ENCODE peak calls at places on chromosomes 6 and 20, in six cellular contexts. R is ELF-1; I is mesothelial cell of epicardium; H is stimulated activated CD4-positive, alpha-beta T cell treated with anti-CD3 and anti-CD28 coated beads, Interleukin-4, amount 100 ng/mL, for 1 hour; K is endothelial cell; G is right lobe of liver. C is an unnamed sample.

GRCh38 chr6:146135167-146135566 is 106.3 kb downstream of the GRM1 start:
- DNase-seq in R (peak), I (no peak), H (no peak), K (no peak), G (no peak), C (no peak)

GRCh38 chr6:148389086-148389485 is 46.4 kb downstream of the SASH1 start:
- DNase-seq in R (no peak), I (no peak), H (no peak), K (no peak), G (no peak), C (peak)

GRCh38 chr6:149380523-149380922 is 19.5 kb upstream of the SUMO4 start:
- DNase-seq in R (no peak), I (no peak), H (no peak), K (no peak), G (no peak), C (no peak)

GRCh38 chr6:44304282-44305199 is 8.6 kb downstream of the AARS2 start:
- DNase-seq in R (peak), I (no peak), H (peak), K (peak), G (no peak), C (peak)

GRCh38 chr6:3046295-3046694 is 22.0 kb upstream of the RIPK1 start:
- DNase-seq in R (no peak), I (no peak), H (no peak), K (no peak), G (no peak), C (no peak)

GRCh38 chr20:42734660-42735368 is 454.9 kb downstream of the PTPRT start:
- DNase-seq in R (no peak), I (no peak), H (no peak), K (no peak), G (no peak), C (no peak)

GRCh38 chr6:128124713-128125112 is 223.9 kb upstream of the THEMIS start:
- DNase-seq in R (no peak), I (no peak), H (no peak), K (no peak), G (no peak), C (no peak)

GRCh38 chr6:105993769-105994521 is 92.2 kb upstream of the PRDM1 start:
- DNase-seq in R (peak), I (peak), H (peak), K (no peak), G (peak), C (no peak)

GRCh38 chr6:170438402-170438753 is 114.7 kb downstream of the PSMB1 start:
- DNase-seq in R (peak), I (peak), H (peak), K (peak), G (no peak), C (peak)

GRCh38 chr6:34465551-34466241 is at the start of gene PACSIN1:
- DNase-seq in R (peak), I (peak), H (peak), K (peak), G (no peak), C (peak)

GRCh38 chr6:27679308-27679967 is 206.5 kb upstream of the ZNF184 start:
- DNase-seq in R (peak), I (no peak), H (no peak), K (no peak), G (no peak), C (no peak)

GRCh38 chr6:15887491-15888461 is 224.9 kb upstream of the DTNBP1 start:
- DNase-seq in R (no peak), I (no peak), H (no peak), K (no peak), G (no peak), C (no peak)

C was measured in upper lobe of left lung.